ENCODE peak calls at places on chromosomes 2 and 18, in nine cellular contexts. One of them, this sample, is unnamed. For H3K36me3, the result is how much of the 10 kb centered on the place peaks cover.

GRCh38 chr2:65654496-65654895 is 222.1 kb upstream of the SPRED2 start:
- DNase-seq in mesendoderm: no peak
- DNase-seq in transverse colon: no peak
- DNase-seq in brain microvascular endothelial cell: no peak
- DNase-seq in thyroid gland: no peak
- DNase-seq in left ventricle myocardium inferior: no peak
- DNase-seq in RWPE2: no peak
- DNase-seq in heart right ventricle: no peak
- DNase-seq in Karpas-422: no peak
- DNase-seq in this sample: no peak

GRCh38 chr2:236338495-236339184 is 74.4 kb upstream of the ASB18 start:
- DNase-seq in mesendoderm: peak
- DNase-seq in transverse colon: no peak
- DNase-seq in brain microvascular endothelial cell: peak
- DNase-seq in thyroid gland: no peak
- DNase-seq in left ventricle myocardium inferior: no peak
- DNase-seq in RWPE2: no peak
- DNase-seq in heart right ventricle: peak
- DNase-seq in Karpas-422: peak
- DNase-seq in this sample: no peak

GRCh38 chr2:177625744-177626655 is 233.4 kb downstream of the AGPS start:
- DNase-seq in mesendoderm: peak
- DNase-seq in transverse colon: no peak
- DNase-seq in brain microvascular endothelial cell: no peak
- DNase-seq in thyroid gland: no peak
- DNase-seq in left ventricle myocardium inferior: no peak
- DNase-seq in RWPE2: no peak
- DNase-seq in heart right ventricle: no peak
- DNase-seq in Karpas-422: peak
- DNase-seq in this sample: no peak

GRCh38 chr18:5066380-5066977 is 130.6 kb downstream of the AKAIN1 start:
- DNase-seq in mesendoderm: peak
- DNase-seq in transverse colon: peak
- DNase-seq in brain microvascular endothelial cell: no peak
- DNase-seq in thyroid gland: no peak
- DNase-seq in left ventricle myocardium inferior: no peak
- DNase-seq in RWPE2: no peak
- DNase-seq in heart right ventricle: no peak
- DNase-seq in Karpas-422: peak
- DNase-seq in this sample: no peak

GRCh38 chr2:81283081-81283480 is 978.5 kb upstream of the LRRTM1 start:
- DNase-seq in mesendoderm: no peak
- DNase-seq in transverse colon: no peak
- DNase-seq in brain microvascular endothelial cell: no peak
- DNase-seq in thyroid gland: no peak
- DNase-seq in left ventricle myocardium inferior: no peak
- DNase-seq in RWPE2: no peak
- DNase-seq in heart right ventricle: no peak
- DNase-seq in Karpas-422: no peak
- DNase-seq in this sample: no peak

GRCh38 chr2:180416553-180417113 is 409.5 kb upstream of the CWC22 start:
- DNase-seq in mesendoderm: no peak
- DNase-seq in transverse colon: no peak
- DNase-seq in brain microvascular endothelial cell: no peak
- DNase-seq in thyroid gland: no peak
- DNase-seq in left ventricle myocardium inferior: no peak
- DNase-seq in RWPE2: no peak
- DNase-seq in heart right ventricle: no peak
- DNase-seq in Karpas-422: no peak
- DNase-seq in this sample: no peak

GRCh38 chr18:38470421-38470820 is 904.8 kb upstream of the CELF4 start:
- DNase-seq in mesendoderm: no peak
- DNase-seq in transverse colon: no peak
- DNase-seq in brain microvascular endothelial cell: no peak
- DNase-seq in thyroid gland: no peak
- DNase-seq in left ventricle myocardium inferior: no peak
- DNase-seq in RWPE2: no peak
- DNase-seq in heart right ventricle: no peak
- DNase-seq in Karpas-422: no peak
- DNase-seq in this sample: no peak

GRCh38 chr2:241898681-241899270 is 29.2 kb downstream of the RTP5 start:
- DNase-seq in mesendoderm: no peak
- DNase-seq in transverse colon: no peak
- DNase-seq in brain microvascular endothelial cell: no peak
- DNase-seq in thyroid gland: no peak
- DNase-seq in left ventricle myocardium inferior: no peak
- DNase-seq in RWPE2: no peak
- DNase-seq in heart right ventricle: no peak
- DNase-seq in Karpas-422: no peak
- DNase-seq in this sample: no peak

GRCh38 chr18:51390695-51391094 is 193.2 kb upstream of the MEX3C start:
- DNase-seq in mesendoderm: peak
- DNase-seq in transverse colon: no peak
- DNase-seq in brain microvascular endothelial cell: peak
- DNase-seq in thyroid gland: no peak
- DNase-seq in left ventricle myocardium inferior: no peak
- DNase-seq in RWPE2: no peak
- DNase-seq in heart right ventricle: no peak
- DNase-seq in Karpas-422: no peak
- DNase-seq in this sample: no peak

GRCh38 chr2:189552991-189553404 is 27.6 kb downstream of the SLC40A1 start:
- DNase-seq in mesendoderm: peak
- DNase-seq in transverse colon: no peak
- DNase-seq in brain microvascular endothelial cell: no peak
- DNase-seq in thyroid gland: no peak
- DNase-seq in left ventricle myocardium inferior: no peak
- DNase-seq in RWPE2: no peak
- DNase-seq in heart right ventricle: no peak
- DNase-seq in Karpas-422: no peak
- DNase-seq in this sample: no peak

DNA sequence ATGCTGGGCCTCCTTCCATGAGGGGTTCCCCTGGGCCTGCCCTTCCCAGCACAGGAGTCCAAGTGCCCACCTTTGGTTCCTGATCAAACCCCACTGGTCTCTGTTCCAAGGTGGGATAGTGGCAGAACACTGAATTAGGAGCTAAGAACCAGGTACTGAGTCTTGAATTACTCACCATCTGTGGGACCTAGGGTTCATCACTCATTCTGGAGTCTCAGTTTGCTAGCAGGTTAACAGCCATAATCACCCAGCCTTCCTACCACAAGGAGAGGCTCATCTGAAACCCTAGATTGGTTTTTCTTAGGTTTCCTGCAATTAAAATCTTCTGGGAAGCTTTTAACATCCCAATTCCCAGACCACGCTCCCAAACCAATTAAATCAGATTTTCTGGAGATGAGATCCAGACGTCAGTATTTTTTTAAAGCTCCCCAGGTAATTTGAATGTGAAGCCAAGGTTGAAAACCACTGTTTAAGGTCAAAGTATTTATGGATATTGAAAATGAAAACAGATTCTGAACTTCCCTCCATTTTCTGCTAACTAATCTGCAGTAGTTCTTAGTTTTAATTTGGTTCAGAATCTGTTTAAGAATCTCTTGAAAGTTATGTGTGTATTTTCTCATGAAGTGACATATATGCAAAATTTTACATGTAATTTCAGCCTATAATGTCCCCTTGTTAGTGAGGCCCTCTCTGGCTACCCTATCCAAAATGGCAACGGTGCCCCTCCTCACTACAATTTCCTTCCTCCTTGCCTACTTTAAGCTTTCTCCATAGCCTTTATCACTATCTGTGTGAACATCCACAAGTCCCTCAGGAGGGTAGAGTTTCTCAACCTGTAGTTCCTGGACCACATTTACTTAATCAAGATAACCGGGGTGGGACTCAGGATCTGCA is 166.5 kb upstream of the CXCR4 start:
- DNase-seq in mesendoderm: no peak
- DNase-seq in transverse colon: no peak
- DNase-seq in brain microvascular endothelial cell: no peak
- DNase-seq in thyroid gland: no peak
- DNase-seq in left ventricle myocardium inferior: no peak
- DNase-seq in RWPE2: no peak
- DNase-seq in heart right ventricle: no peak
- DNase-seq in Karpas-422: no peak
- DNase-seq in this sample: no peak
- H3K4me3 ChIP-seq in mesendoderm: no peak
- H3K4me3 ChIP-seq in transverse colon: no peak
- H3K4me3 ChIP-seq in brain microvascular endothelial cell: no peak
- H3K4me3 ChIP-seq in thyroid gland: no peak
- H3K4me3 ChIP-seq in left ventricle myocardium inferior: no peak
- H3K4me3 ChIP-seq in RWPE2: no peak
- H3K4me3 ChIP-seq in heart right ventricle: no peak
- H3K4me3 ChIP-seq in Karpas-422: no peak
- H3K4me3 ChIP-seq in this sample: no peak

DNA sequence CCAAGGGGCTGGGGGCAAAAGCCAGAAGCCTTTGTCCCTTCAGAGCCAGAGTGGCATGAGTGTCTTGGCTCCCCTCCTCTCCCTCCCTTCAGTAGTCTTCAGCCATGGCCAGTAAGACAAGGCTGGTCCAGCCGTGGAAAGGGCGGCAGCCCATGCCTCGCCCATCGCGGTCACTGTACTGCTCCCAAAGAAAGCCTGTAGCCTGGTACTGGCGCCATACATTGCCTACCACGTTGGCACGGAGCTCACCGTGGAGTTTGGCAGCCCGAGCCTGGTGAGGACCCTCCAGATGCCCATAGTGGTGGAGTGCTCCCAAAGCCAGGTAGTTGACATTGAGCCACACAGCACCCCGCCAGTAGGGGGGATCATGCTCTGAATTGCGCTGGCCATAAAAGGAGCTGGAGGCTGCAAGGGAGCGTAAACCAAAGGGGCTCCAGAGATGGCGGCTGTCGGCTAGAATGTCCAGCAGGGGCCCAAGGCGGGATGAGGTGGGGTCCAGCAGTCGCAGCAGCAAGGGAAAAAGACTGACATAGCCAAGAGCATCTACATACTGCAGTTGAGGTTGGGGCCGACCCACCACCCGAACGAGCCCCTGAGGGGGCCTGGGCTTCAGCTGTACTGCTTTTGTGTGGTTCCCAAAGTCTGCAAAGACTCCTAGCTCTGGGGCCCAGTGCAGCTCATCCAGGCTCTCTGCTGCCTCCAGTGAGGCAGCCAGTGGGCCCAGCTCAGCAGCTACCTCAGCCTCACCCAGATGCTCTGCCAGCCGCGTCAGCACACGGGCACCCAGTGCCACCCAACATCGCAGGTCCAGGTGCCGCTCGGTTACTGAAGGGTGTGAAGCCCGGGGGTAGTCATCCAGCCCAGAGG is 3.2 kb downstream of the WBP1 start:
- DNase-seq in mesendoderm: peak
- DNase-seq in transverse colon: no peak
- DNase-seq in brain microvascular endothelial cell: no peak
- DNase-seq in thyroid gland: no peak
- DNase-seq in left ventricle myocardium inferior: no peak
- DNase-seq in RWPE2: no peak
- DNase-seq in heart right ventricle: no peak
- DNase-seq in Karpas-422: peak
- DNase-seq in this sample: no peak
- H3K27ac ChIP-seq in mesendoderm: no peak
- H3K27ac ChIP-seq in transverse colon: no peak
- H3K27ac ChIP-seq in brain microvascular endothelial cell: no peak
- H3K27ac ChIP-seq in thyroid gland: no peak
- H3K27ac ChIP-seq in left ventricle myocardium inferior: no peak
- H3K27ac ChIP-seq in RWPE2: no peak
- H3K27ac ChIP-seq in heart right ventricle: no peak
- H3K27ac ChIP-seq in Karpas-422: no peak
- H3K27ac ChIP-seq in this sample: no peak

GRCh38 chr18:8765692-8766463 is 60.5 kb downstream of the MTCL1 start:
- DNase-seq in mesendoderm: no peak
- DNase-seq in transverse colon: no peak
- DNase-seq in brain microvascular endothelial cell: peak
- DNase-seq in thyroid gland: no peak
- DNase-seq in left ventricle myocardium inferior: no peak
- DNase-seq in RWPE2: no peak
- DNase-seq in heart right ventricle: no peak
- DNase-seq in Karpas-422: no peak
- DNase-seq in this sample: no peak

GRCh38 chr18:8769509-8769908 is 64.2 kb downstream of the MTCL1 start:
- DNase-seq in mesendoderm: no peak
- DNase-seq in transverse colon: no peak
- DNase-seq in brain microvascular endothelial cell: no peak
- DNase-seq in thyroid gland: no peak
- DNase-seq in left ventricle myocardium inferior: no peak
- DNase-seq in RWPE2: no peak
- DNase-seq in heart right ventricle: no peak
- DNase-seq in Karpas-422: no peak
- DNase-seq in this sample: peak

GRCh38 chr18:8770655-8771054 is 65.3 kb downstream of the MTCL1 start:
- DNase-seq in mesendoderm: no peak
- DNase-seq in transverse colon: no peak
- DNase-seq in brain microvascular endothelial cell: no peak
- DNase-seq in thyroid gland: no peak
- DNase-seq in left ventricle myocardium inferior: no peak
- DNase-seq in RWPE2: no peak
- DNase-seq in heart right ventricle: no peak
- DNase-seq in Karpas-422: no peak
- DNase-seq in this sample: no peak

GRCh38 chr18:8766576-8767253 is 61.4 kb downstream of the MTCL1 start:
- DNase-seq in mesendoderm: peak
- DNase-seq in transverse colon: no peak
- DNase-seq in brain microvascular endothelial cell: no peak
- DNase-seq in thyroid gland: no peak
- DNase-seq in left ventricle myocardium inferior: no peak
- DNase-seq in RWPE2: no peak
- DNase-seq in heart right ventricle: no peak
- DNase-seq in Karpas-422: no peak
- DNase-seq in this sample: peak

GRCh38 chr18:8767356-8767755 is 62.0 kb downstream of the MTCL1 start:
- DNase-seq in mesendoderm: no peak
- DNase-seq in transverse colon: no peak
- DNase-seq in brain microvascular endothelial cell: no peak
- DNase-seq in thyroid gland: no peak
- DNase-seq in left ventricle myocardium inferior: no peak
- DNase-seq in RWPE2: no peak
- DNase-seq in heart right ventricle: no peak
- DNase-seq in Karpas-422: no peak
- DNase-seq in this sample: no peak
- H3K36me3 ChIP-seq in mesendoderm: under half
- H3K36me3 ChIP-seq in transverse colon: under half
- H3K36me3 ChIP-seq in brain microvascular endothelial cell: under half
- H3K36me3 ChIP-seq in thyroid gland: under half
- H3K36me3 ChIP-seq in left ventricle myocardium inferior: under half
- H3K36me3 ChIP-seq in RWPE2: under half
- H3K36me3 ChIP-seq in heart right ventricle: under half
- H3K36me3 ChIP-seq in Karpas-422: under half
- H3K36me3 ChIP-seq in this sample: under half

DNA sequence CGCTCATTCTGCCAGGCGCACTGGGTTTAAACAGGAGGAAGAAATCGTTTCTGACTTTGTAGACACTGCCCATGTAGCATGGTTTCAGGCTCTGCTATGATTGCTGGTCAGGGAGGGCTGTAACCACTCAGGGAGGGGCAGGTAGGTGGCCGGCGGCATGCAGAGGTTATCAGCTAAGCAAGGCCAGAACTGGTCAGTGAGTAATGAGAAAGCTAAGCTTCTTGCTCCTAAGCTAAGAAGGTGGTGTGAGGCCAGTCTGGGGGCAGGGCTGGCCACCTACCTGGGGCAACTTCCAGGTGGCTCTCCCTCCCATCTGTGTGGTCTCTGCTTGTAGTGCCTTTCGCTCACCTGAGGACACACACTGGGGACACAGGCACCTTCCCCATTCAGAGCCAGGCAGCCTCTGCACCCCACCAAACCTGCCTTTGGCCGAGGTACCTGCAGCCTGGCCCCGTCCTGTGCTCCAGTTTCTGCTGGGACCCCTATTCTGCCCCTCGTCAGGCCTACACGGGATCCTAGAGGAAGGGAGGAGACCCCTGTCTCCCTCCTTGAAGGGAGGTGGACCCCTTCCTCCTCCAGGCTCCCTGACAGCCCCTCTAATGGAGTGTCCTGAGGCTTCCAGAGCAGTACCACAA is 195.9 kb downstream of the SEPTIN10 start:
- DNase-seq in mesendoderm: no peak
- DNase-seq in transverse colon: no peak
- DNase-seq in brain microvascular endothelial cell: no peak
- DNase-seq in thyroid gland: no peak
- DNase-seq in left ventricle myocardium inferior: no peak
- DNase-seq in RWPE2: no peak
- DNase-seq in heart right ventricle: no peak
- DNase-seq in Karpas-422: no peak
- DNase-seq in this sample: no peak
- H3K4me3 ChIP-seq in mesendoderm: no peak
- H3K4me3 ChIP-seq in transverse colon: no peak
- H3K4me3 ChIP-seq in brain microvascular endothelial cell: no peak
- H3K4me3 ChIP-seq in thyroid gland: no peak
- H3K4me3 ChIP-seq in left ventricle myocardium inferior: no peak
- H3K4me3 ChIP-seq in RWPE2: no peak
- H3K4me3 ChIP-seq in heart right ventricle: no peak
- H3K4me3 ChIP-seq in Karpas-422: no peak
- H3K4me3 ChIP-seq in this sample: no peak

This sample was measured in SJSA1.